ENCODE peak calls at places on chromosomes 6 and 20, in seven cellular contexts. E, J, Y, N, F, B and C are unnamed samples.

GRCh38 chr6:148612043-148612442 is 134.8 kb upstream of the UST start:
- DNase-seq in N (no peak), Y (no peak), F (no peak), B (no peak), J (no peak), E (no peak), C (no peak)

GRCh38 chr6:90087103-90087833 is 193.0 kb downstream of the GJA10 start:
- DNase-seq in E (no peak), Y (no peak), B (no peak), J (no peak), F (no peak), N (no peak), C (no peak)

GRCh38 chr6:114467931-114468330 is 125.1 kb upstream of the HS3ST5 start:
- DNase-seq in F (no peak), E (no peak), B (no peak), J (no peak), N (no peak), Y (no peak), C (no peak)

GRCh38 chr6:48080227-48081009 is 30.6 kb downstream of the PTCHD4 start:
- DNase-seq in N (no peak), Y (no peak), E (no peak), B (no peak), F (no peak), J (no peak), C (no peak)

GRCh38 chr20:39607124-39607523 is 645.0 kb downstream of the DHX35 start:
- DNase-seq in E (no peak), N (no peak), Y (no peak), B (no peak), J (no peak), F (no peak), C (no peak)

GRCh38 chr20:38024496-38024895 is 8.8 kb downstream of the TTI1 start:
- DNase-seq in J (no peak), E (no peak), F (no peak), N (no peak), B (no peak), Y (no peak), C (no peak)

GRCh38 chr6:41247288-41247865 is 19.2 kb downstream of the TREML4 start:
- DNase-seq in J (no peak), B (no peak), Y (no peak), E (no peak), F (no peak), N (no peak), C (no peak)

GRCh38 chr20:40160151-40160550 is 528.9 kb downstream of the MAFB start:
- DNase-seq in N (no peak), F (peak), Y (no peak), B (no peak), E (peak), J (peak), C (no peak)

GRCh38 chr6:466564-466963 is 75.0 kb downstream of the IRF4 start:
- DNase-seq in N (no peak), J (no peak), Y (no peak), B (no peak), F (no peak), E (no peak), C (no peak)

GRCh38 chr20:40197744-40198143 is 491.3 kb downstream of the MAFB start:
- DNase-seq in J (no peak), B (no peak), E (no peak), N (no peak), F (no peak), Y (no peak), C (no peak)

GRCh38 chr6:107634147-107635057 is 144.5 kb downstream of the SOBP start:
- DNase-seq in B (no peak), E (no peak), F (no peak), Y (no peak), J (no peak), N (no peak), C (no peak)